ENCODE peak calls at places on chromosomes 11 and 22, in five cellular contexts. K is spleen, L is esophagus muscularis mucosa, R is breast epithelium, E is transverse colon. B is an unnamed sample.
A peak's percentile ranks its signal among the peaks of the same experiment; 100 is the strongest.

GRCh38 chr11:90246468-90246867 is 23.6 kb upstream of the CHORDC1 start:
- DNase-seq in K (no peak), L (no peak), R (no peak), E (no peak), B (no peak)

GRCh38 chr11:47981667-47982404 is 1.5 kb downstream of the PTPRJ start:
- DNase-seq in K (peak; percentile 88), L (no peak), R (no peak), E (no peak), B (no peak)

GRCh38 chr22:19709063-19709769 is 5.1 kb upstream of the SEPTIN5 start:
- DNase-seq in K (peak; percentile 44), L (no peak), R (no peak), E (no peak), B (no peak)

GRCh38 chr11:27770576-27770975 is 70.3 kb upstream of the BDNF start:
- DNase-seq in K (no peak), L (no peak), R (no peak), E (no peak), B (no peak)

GRCh38 chr11:11567862-11568650 is 53.7 kb downstream of the GALNT18 start:
- DNase-seq in K (no peak), L (no peak), R (no peak), E (peak; percentile 29), B (no peak)

GRCh38 chr22:33210129-33210784 is 152.1 kb upstream of the SYN3 start:
- DNase-seq in K (no peak), L (no peak), R (no peak), E (peak; percentile 9), B (no peak)

GRCh38 chr11:57205046-57205671 is 23.4 kb downstream of the LRRC55 start:
- DNase-seq in K (no peak), L (no peak), R (no peak), E (no peak), B (no peak)

GRCh38 chr22:23282089-23282501 is 101.8 kb downstream of the BCR start:
- DNase-seq in K (no peak), L (no peak), R (peak; percentile 75), E (peak; percentile 60), B (peak; percentile 92)

GRCh38 chr22:37739611-37740049 is 42.8 kb downstream of the TRIOBP start:
- DNase-seq in K (peak; percentile 88), L (no peak), R (no peak), E (no peak), B (no peak)

GRCh38 chr11:130042093-130042591 is 27.6 kb upstream of the APLP2 start:
- DNase-seq in K (no peak), L (no peak), R (no peak), E (no peak), B (no peak)

GRCh38 chr22:44033689-44034088 is 9.6 kb downstream of the PARVB start:
- DNase-seq in K (no peak), L (no peak), R (no peak), E (no peak), B (no peak)

GRCh38 chr11:120326845-120327281 is 1.8 kb downstream of the TLCD5 start:
- DNase-seq in K (no peak), L (no peak), R (no peak), E (no peak), B (no peak)

GRCh38 chr11:122180435-122180834 is 64.4 kb upstream of the BLID start:
- DNase-seq in K (no peak), L (no peak), R (no peak), E (no peak), B (no peak)

GRCh38 chr11:78714539-78714938 is 139.9 kb upstream of the NARS2 start:
- DNase-seq in K (no peak), L (no peak), R (no peak), E (peak; percentile 9), B (no peak)

GRCh38 chr11:80297808-80298460 is 857.1 kb upstream of the TENM4 start:
- DNase-seq in K (no peak), L (no peak), R (no peak), E (no peak), B (no peak)

GRCh38 chr11:65417221-65417701 is 5.3 kb upstream of the NEAT1 start:
- DNase-seq in K (peak; percentile 92), L (no peak), R (no peak), E (peak; percentile 49), B (peak; percentile 87)

GRCh38 chr22:26642465-26643367 is 14.7 kb upstream of the MIAT start:
- DNase-seq in K (peak; percentile 89), L (no peak), R (no peak), E (peak; percentile 53), B (no peak)

GRCh38 chr11:131661137-131661536 is 290.7 kb downstream of the NTM start:
- DNase-seq in K (no peak), L (no peak), R (no peak), E (no peak), B (no peak)

GRCh38 chr11:43923327-43924111 is 18.9 kb upstream of the C11orf96 start:
- DNase-seq in K (no peak), L (no peak), R (no peak), E (no peak), B (no peak)

GRCh38 chr22:48478529-48479265 is 1349.0 kb downstream of the BRD1 start:
- DNase-seq in K (peak; percentile 43), L (no peak), R (no peak), E (no peak), B (no peak)

GRCh38 chr22:43996170-43996980 is 27.7 kb upstream of the PARVB start:
- DNase-seq in K (peak; percentile 94), L (no peak), R (no peak), E (peak; percentile 67), B (no peak)

GRCh38 chr11:13016415-13016814 is 7.3 kb downstream of the RASSF10 start:
- DNase-seq in K (no peak), L (peak; percentile 37), R (no peak), E (peak; percentile 26), B (no peak)

DNA sequence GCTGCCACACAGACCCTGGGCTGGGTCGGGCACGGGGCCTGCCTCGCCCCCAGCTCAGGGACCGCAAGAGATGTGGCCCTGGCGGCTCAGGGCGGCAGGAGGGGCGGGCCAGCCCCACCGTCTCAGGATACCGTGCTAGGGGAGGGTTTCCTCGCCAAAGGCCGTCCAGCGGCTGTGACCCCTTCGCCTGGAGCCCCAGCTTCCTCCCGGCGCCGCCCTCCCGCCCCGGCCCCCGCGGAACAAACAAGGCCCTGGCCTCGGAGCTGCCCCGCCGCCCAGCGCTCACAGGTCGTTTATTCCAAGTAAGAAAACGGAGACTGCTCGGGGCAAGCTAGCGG is 543 bp upstream of the AP2A2 start:
- DNase-seq in K (no peak), L (no peak), R (no peak), E (peak; percentile 23), B (no peak)
- H3K4me3 ChIP-seq in K (peak overlapping the region; percentile 91), L (peak overlapping the region; percentile 87), R (peak overlapping the region; percentile 87), E (peak overlapping the region; percentile 99), B (peak overlapping the region; percentile 84)

GRCh38 chr11:2699531-2700414 is at the start of gene KCNQ1OT1:
- DNase-seq in K (peak; percentile 95), L (peak; percentile 96), R (peak; percentile 91), E (peak; percentile 92), B (peak; percentile 96)

GRCh38 chr11:2699185-2699530 is 636 bp downstream of the KCNQ1OT1 start:
- DNase-seq in K (peak; percentile 83), L (no peak), R (peak; percentile 54), E (peak; percentile 32), B (no peak)

GRCh38 chr11:2697871-2698270 is 1.9 kb downstream of the KCNQ1OT1 start:
- DNase-seq in K (no peak), L (no peak), R (no peak), E (no peak), B (no peak)

GRCh38 chr11:2700415-2701211 is 819 bp upstream of the KCNQ1OT1 start:
- DNase-seq in K (peak; percentile 90), L (no peak), R (peak; percentile 76), E (peak; percentile 80), B (no peak)

GRCh38 chr11:2698386-2699184 is 1.2 kb downstream of the KCNQ1OT1 start:
- DNase-seq in K (peak; percentile 24), L (no peak), R (peak; percentile 43), E (no peak), B (no peak)
- H3K27ac ChIP-seq in K (no peak overlapping the region), L (peak overlapping the region; percentile 96), R (no peak overlapping the region), E (peak overlapping the region; percentile 94), B (peak overlapping the region; percentile 55)

GRCh38 chr11:18383388-18384156 is 10.8 kb upstream of the LDHA start:
- DNase-seq in K (peak; percentile 87), L (peak; percentile 94), R (peak; percentile 62), E (peak; percentile 83), B (peak; percentile 98)
- TF ChIP-seq POLR2A in K (no peak), L (no peak), R (no peak), E (no peak), B (no peak)

GRCh38 chr22:46707305-46707704 is 30.7 kb downstream of the CERK start:
- DNase-seq in K (no peak), L (no peak), R (no peak), E (no peak), B (no peak)

GRCh38 chr22:46703996-46704370 is 34.1 kb downstream of the CERK start:
- DNase-seq in K (no peak), L (no peak), R (no peak), E (no peak), B (no peak)

GRCh38 chr22:46703166-46703995 is 34.7 kb downstream of the CERK start:
- DNase-seq in K (no peak), L (no peak), R (no peak), E (no peak), B (no peak)

GRCh38 chr22:46707827-46708570 is 30.1 kb downstream of the CERK start:
- DNase-seq in K (no peak), L (no peak), R (no peak), E (no peak), B (no peak)

DNA sequence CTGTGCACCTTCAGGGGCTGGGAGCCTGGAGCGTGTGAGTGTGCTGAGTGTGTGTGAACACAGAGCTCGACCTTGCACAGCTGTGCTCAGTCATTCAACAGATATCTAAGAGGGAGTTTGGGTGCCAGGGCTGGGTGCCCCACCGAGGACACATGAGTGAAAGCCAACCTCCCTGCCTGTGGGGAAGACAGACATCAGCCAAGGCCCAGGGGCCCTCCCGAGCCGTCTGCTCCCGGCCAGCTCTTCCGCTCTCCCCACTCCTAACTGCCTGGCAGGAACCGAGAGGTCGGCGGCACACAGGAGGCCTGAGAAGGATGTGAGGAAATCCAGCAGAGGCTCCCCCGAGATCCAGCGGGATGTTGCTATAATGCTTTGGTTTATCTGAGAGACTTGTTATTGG is 32.0 kb downstream of the CERK start:
- DNase-seq in K (no peak), L (no peak), R (no peak), E (no peak), B (no peak)
- H3K4me3 ChIP-seq in K (no peak overlapping the region), L (no peak overlapping the region), R (no peak overlapping the region), E (no peak overlapping the region), B (no peak overlapping the region)

GRCh38 chr11:63609971-63610580 is 4.2 kb downstream of the PLAAT3 start:
- DNase-seq in K (no peak), L (no peak), R (no peak), E (no peak), B (no peak)
- H3K27ac ChIP-seq in K (peak overlapping the region; percentile 1), L (peak overlapping the region; percentile 92), R (peak overlapping the region; percentile 92), E (peak overlapping the region; percentile 57), B (no peak overlapping the region)